ENCODE peak calls at places on chromosomes 5 and 9, in five cellular contexts. D, L, O, Y and T are unnamed samples.

GRCh38 chr5:1020461-1020961 is 11.9 kb downstream of the NKD2 start:
- DNase-seq in Y (no peak), D (no peak), O (no peak), L (no peak), T (no peak)

GRCh38 chr9:4195285-4195684 is 104.6 kb downstream of the GLIS3 start:
- DNase-seq in L (no peak), O (no peak), D (no peak), Y (no peak), T (no peak)

GRCh38 chr5:166810721-166811120 is 1480.7 kb upstream of the WWC1 start:
- DNase-seq in Y (no peak), L (no peak), O (no peak), D (no peak), T (no peak)

GRCh38 chr5:172753101-172753500 is 17.9 kb downstream of the DUSP1 start:
- DNase-seq in D (no peak), L (no peak), Y (no peak), O (no peak), T (no peak)

GRCh38 chr9:580652-581342 is 260.7 kb upstream of the DMRT1 start:
- DNase-seq in Y (no peak), O (no peak), L (no peak), D (no peak), T (no peak)

GRCh38 chr5:156589859-156590216 is 260.3 kb upstream of the PPP1R2B start:
- DNase-seq in Y (no peak), D (no peak), O (no peak), L (no peak), T (no peak)

GRCh38 chr9:84804948-84805694 is 135.6 kb downstream of the NTRK2 start:
- DNase-seq in L (no peak), Y (no peak), O (no peak), D (no peak), T (no peak)

GRCh38 chr9:22617156-22617555 is 170.5 kb downstream of the DMRTA1 start:
- DNase-seq in D (no peak), Y (no peak), O (no peak), L (no peak), T (no peak)

GRCh38 chr5:37657046-37657445 is 182.8 kb downstream of the GDNF start:
- DNase-seq in L (no peak), O (no peak), D (no peak), Y (no peak), T (no peak)

GRCh38 chr5:59158165-59158564 is 575.3 kb downstream of the RAB3C start:
- DNase-seq in L (no peak), D (no peak), Y (no peak), O (no peak), T (peak; percentile 22)

GRCh38 chr9:135522931-135523330 is 1.7 kb downstream of the LCN1 start:
- DNase-seq in Y (no peak), L (no peak), D (no peak), O (no peak), T (no peak)

GRCh38 chr5:111022301-111022700 is 49.2 kb upstream of the TSLP start:
- DNase-seq in O (no peak), D (no peak), L (no peak), Y (no peak), T (no peak)

GRCh38 chr5:68028131-68028727 is 187.3 kb upstream of the PIK3R1 start:
- DNase-seq in L (no peak), D (no peak), O (no peak), Y (no peak), T (no peak)

GRCh38 chr5:54309751-54310432 is 481 bp downstream of the ARL15 start:
- DNase-seq in O (peak; percentile 81), D (no peak), L (peak; percentile 20), Y (no peak), T (no peak)

GRCh38 chr5:178762391-178762790 is 31.9 kb upstream of the ZNF354A start:
- DNase-seq in Y (no peak), D (no peak), O (no peak), L (no peak), T (no peak)

GRCh38 chr5:172795401-172795977 is 24.5 kb upstream of the DUSP1 start:
- DNase-seq in Y (no peak), O (peak; percentile 92), L (no peak), D (peak; percentile 94), T (peak; percentile 99)

GRCh38 chr9:131739192-131739961 is 499 bp downstream of the RAPGEF1 start:
- DNase-seq in D (no peak), Y (no peak), L (peak; percentile 40), O (peak; percentile 84), T (peak; percentile 29)

GRCh38 chr9:76859860-76860259 is 46.1 kb downstream of the PRUNE2 start:
- DNase-seq in L (no peak), D (no peak), O (no peak), Y (no peak), T (no peak)

GRCh38 chr9:89678394-89679005 is 73.7 kb downstream of the GADD45G start:
- DNase-seq in D (no peak), Y (no peak), L (no peak), O (no peak), T (no peak)

GRCh38 chr9:129202613-129203555 is 24.8 kb upstream of the IER5L start:
- DNase-seq in D (no peak), L (peak; percentile 92), Y (peak; percentile 67), O (peak; percentile 95), T (peak; percentile 70)

GRCh38 chr5:44911501-44911900 is 102.8 kb downstream of the MRPS30 start:
- DNase-seq in Y (no peak), D (no peak), L (no peak), O (no peak), T (no peak)

GRCh38 chr5:93053825-93054224 is 527.2 kb downstream of the NR2F1-AS1 start:
- DNase-seq in L (no peak), O (no peak), D (no peak), Y (no peak), T (no peak)

GRCh38 chr5:160938532-160938931 is 86.5 kb upstream of the ATP10B start:
- DNase-seq in O (no peak), Y (no peak), D (no peak), L (no peak), T (no peak)

GRCh38 chr5:124583469-124584350 is 162.7 kb downstream of the ZNF608 start:
- DNase-seq in D (peak; percentile 25), Y (no peak), L (no peak), O (no peak), T (peak; percentile 61)

GRCh38 chr5:79069488-79070001 is at the start of the genes BHMT2 and DMGDH:
- DNase-seq in O (no peak), D (no peak), Y (no peak), L (no peak), T (peak; percentile 53)

GRCh38 chr5:176365663-176366574 is 632 bp downstream of the ARL10 start:
- DNase-seq in L (no peak), D (no peak), O (no peak), Y (peak; percentile 23), T (peak; percentile 70)

GRCh38 chr5:761854-762685 is 22.5 kb downstream of the ZDHHC11B start:
- DNase-seq in L (no peak), O (peak; percentile 76), Y (peak; percentile 54), D (no peak), T (no peak)